ENCODE peak calls at places on chromosomes 6 and 20, in five cellular contexts. P, L, G, X and I are unnamed samples.

GRCh38 chr6:89977808-89978748 is 83.8 kb downstream of the GJA10 start:
- DNase-seq in P (peak; percentile 48), L (no peak), G (no peak), X (no peak), I (no peak)

GRCh38 chr20:50982372-50982771 is 23.8 kb downstream of the MOCS3 start:
- DNase-seq in P (peak; percentile 96), L (no peak), G (no peak), X (peak; percentile 49), I (peak; percentile 75)

GRCh38 chr6:152428126-152428525 is 209.0 kb downstream of the SYNE1 start:
- DNase-seq in P (no peak), L (no peak), G (no peak), X (no peak), I (no peak)

GRCh38 chr6:157759028-157759427 is 64.0 kb upstream of the SNX9 start:
- DNase-seq in P (no peak), L (no peak), G (no peak), X (no peak), I (no peak)

GRCh38 chr20:46348972-46349741 is 40.9 kb upstream of the CDH22 start:
- DNase-seq in P (peak; percentile 72), L (no peak), G (peak; percentile 72), X (peak; percentile 67), I (no peak)

GRCh38 chr20:4332466-4332865 is 317.1 kb upstream of the RNF24 start:
- DNase-seq in P (no peak), L (no peak), G (no peak), X (no peak), I (no peak)

GRCh38 chr6:147586044-147586443 is 77.6 kb downstream of the SAMD5 start:
- DNase-seq in P (peak; percentile 1), L (no peak), G (no peak), X (no peak), I (no peak)

GRCh38 chr6:135985471-135985870 is 134.0 kb downstream of the PDE7B start:
- DNase-seq in P (peak; percentile 37), L (no peak), G (no peak), X (no peak), I (no peak)

GRCh38 chr20:63054695-63055240 is 48.0 kb upstream of the BHLHE23 start:
- DNase-seq in P (no peak), L (no peak), G (peak; percentile 64), X (peak; percentile 24), I (no peak)

GRCh38 chr6:111658445-111659154 is 52.9 kb upstream of the TRAF3IP2 start:
- DNase-seq in P (peak; percentile 86), L (no peak), G (no peak), X (no peak), I (no peak)

GRCh38 chr6:37761872-37762271 is 57.7 kb upstream of the ZFAND3 start:
- DNase-seq in P (no peak), L (no peak), G (no peak), X (no peak), I (no peak)

GRCh38 chr6:161347988-161348627 is 74.2 kb upstream of the AGPAT4 start:
- DNase-seq in P (no peak), L (no peak), G (no peak), X (no peak), I (no peak)